ENCODE peak calls at places on chromosomes 16 and 17, in four cellular contexts. X is fibroblast of lung, U is neural progenitor cell, R is prostate gland. N is an unnamed sample.

GRCh38 chr17:9802294-9802693 is 10.9 kb upstream of the DHRS7C start:
- DNase-seq in R (no peak), U (no peak), X (peak; percentile 5), N (no peak)

GRCh38 chr17:64148017-64148631 is 18.2 kb upstream of the ERN1 start:
- DNase-seq in R (no peak), X (peak; percentile 45), U (no peak), N (no peak)

GRCh38 chr16:192686-193085 is 12.4 kb downstream of the HBQ1 start:
- DNase-seq in R (no peak), U (no peak), X (no peak), N (no peak)

GRCh38 chr16:22664132-22664531 is 149.8 kb upstream of the HS3ST2 start:
- DNase-seq in U (no peak), R (no peak), X (no peak), N (no peak)

GRCh38 chr16:72865835-72866234 is 182.1 kb downstream of the ZFHX3 start:
- DNase-seq in R (no peak), U (no peak), X (no peak), N (no peak)

GRCh38 chr16:797120-797420 is 3.5 kb downstream of the GNG13 start:
- DNase-seq in X (no peak), U (no peak), R (no peak), N (no peak)

GRCh38 chr16:83402969-83403368 is 404.8 kb upstream of the HSBP1 start:
- DNase-seq in R (no peak), U (no peak), X (peak; percentile 70), N (no peak)

GRCh38 chr17:81429813-81430510 is 34.7 kb downstream of the BAHCC1 start:
- DNase-seq in R (no peak), U (peak; percentile 83), X (no peak), N (no peak)

GRCh38 chr16:83561876-83562275 is 245.9 kb upstream of the HSBP1 start:
- DNase-seq in R (no peak), U (peak; percentile 63), X (peak; percentile 30), N (no peak)

GRCh38 chr17:43015579-43015978 is 6.6 kb downstream of the VAT1 start:
- DNase-seq in X (no peak), R (no peak), U (no peak), N (no peak)

GRCh38 chr17:77872199-77872598 is 86.3 kb upstream of the TNRC6C start:
- DNase-seq in U (no peak), X (no peak), R (no peak), N (no peak)

GRCh38 chr16:2498531-2499253 is 15.1 kb upstream of the ATP6V0C start:
- DNase-seq in U (no peak), R (peak; percentile 85), X (no peak), N (no peak)

GRCh38 chr17:76103274-76104139 is at the start of gene EXOC7:
- DNase-seq in U (peak; percentile 97), X (peak; percentile 79), R (peak; percentile 90), N (peak; percentile 99)

GRCh38 chr17:78966123-78966813 is 13.5 kb downstream of the LGALS3BP start:
- DNase-seq in U (no peak), R (no peak), X (no peak), N (no peak)

GRCh38 chr16:24151482-24151939 is 104.6 kb upstream of the CACNG3 start:
- DNase-seq in R (no peak), U (peak; percentile 38), X (peak; percentile 85), N (no peak)

GRCh38 chr17:9238340-9239259 is 217.3 kb downstream of the NTN1 start:
- DNase-seq in R (no peak), U (no peak), X (no peak), N (no peak)

DNA sequence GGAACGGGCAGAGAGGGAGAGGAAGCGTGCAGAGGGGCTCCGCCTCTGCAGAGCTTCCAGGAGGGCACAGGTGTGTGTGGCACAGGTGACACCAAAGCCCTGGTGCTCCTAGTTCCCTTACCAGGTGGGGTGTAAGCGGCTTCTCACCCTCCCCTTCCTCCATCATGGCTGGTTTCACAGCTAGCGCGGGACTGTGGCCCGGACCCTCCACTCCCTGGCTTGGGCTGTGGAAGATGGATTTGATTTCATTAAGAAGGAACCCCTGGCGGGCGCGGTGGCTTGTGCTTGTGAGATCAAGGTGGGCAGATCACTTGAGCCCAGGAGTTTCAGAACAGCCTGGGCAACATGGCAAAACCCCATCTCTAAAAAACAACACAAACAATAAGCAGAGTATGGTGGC is 241.2 kb upstream of the GSE1 start:
- DNase-seq in U (no peak), R (no peak), X (no peak), N (no peak)
- H3K4me1 ChIP-seq in U (no peaks in the 10 kb centered on the region), R (peaks cover 11% of the 10 kb centered on the region), X (peaks cover 19% of the 10 kb centered on the region), N (peaks cover 16% of the 10 kb centered on the region)

DNA sequence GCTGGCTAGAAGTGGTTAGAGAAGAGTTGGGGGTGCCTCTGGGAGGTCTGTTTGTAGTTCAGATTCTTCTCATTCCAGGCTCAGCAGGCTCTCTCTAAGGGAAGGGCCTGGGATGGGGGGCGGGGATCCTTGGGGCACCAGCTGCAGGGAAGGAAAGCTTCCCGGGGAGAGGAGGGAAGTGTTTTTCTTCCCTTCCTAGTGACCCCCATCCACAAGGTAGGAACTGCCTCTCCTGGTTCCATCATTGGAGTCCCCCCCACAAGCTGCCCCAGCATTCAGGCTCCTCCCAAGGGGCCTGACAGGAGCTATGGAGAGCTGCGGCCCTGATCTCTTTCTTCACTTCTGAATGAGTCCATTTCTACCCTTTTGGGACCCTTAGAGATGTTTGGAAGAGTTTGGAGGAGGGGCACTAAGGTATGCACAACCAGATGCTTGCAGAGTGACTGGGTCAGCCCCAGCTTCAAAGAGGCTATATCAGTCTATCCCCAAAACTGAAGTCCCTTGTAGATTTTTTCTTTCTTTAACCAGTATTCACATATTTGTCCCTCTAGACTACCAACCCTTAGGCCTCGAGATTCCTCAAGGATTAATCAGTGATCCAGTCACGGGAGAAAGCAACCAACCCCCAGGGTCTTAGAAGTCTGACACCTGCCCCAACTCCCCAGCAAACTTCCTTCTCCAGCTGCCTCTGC is 13.9 kb upstream of the FZD2 start:
- DNase-seq in X (peak; percentile 96), U (peak; percentile 90), R (no peak), N (no peak)
- H3K4me1 ChIP-seq in X (peaks cover 40% of the 10 kb centered on the region), U (peaks cover 91% of the 10 kb centered on the region), R (no peaks in the 10 kb centered on the region), N (peaks cover 4% of the 10 kb centered on the region)

DNA sequence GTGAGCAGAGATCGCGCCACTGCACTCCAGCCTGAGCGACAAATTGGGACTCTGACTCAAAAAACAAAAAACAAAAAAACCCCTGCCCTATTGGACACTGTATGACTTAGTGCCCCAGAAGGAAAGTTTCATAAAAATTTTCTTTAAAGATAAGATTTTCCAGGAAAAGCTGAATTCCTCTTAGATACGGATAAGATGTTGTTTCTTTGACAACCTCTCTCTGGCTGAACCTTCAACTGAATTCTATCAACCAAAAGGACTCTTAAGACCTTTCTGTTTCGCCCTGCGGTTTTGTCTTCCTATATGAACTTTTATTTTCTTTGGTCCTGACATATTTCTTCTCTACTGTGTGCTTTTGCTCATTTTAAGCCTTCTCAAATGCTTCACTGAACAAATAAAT is 35.8 kb downstream of the CPPED1 start:
- DNase-seq in R (no peak), X (peak; percentile 29), U (no peak), N (no peak)
- H3K4me1 ChIP-seq in R (no peaks in the 10 kb centered on the region), X (no peaks in the 10 kb centered on the region), U (peaks cover 9% of the 10 kb centered on the region), N (no peaks in the 10 kb centered on the region)

DNA sequence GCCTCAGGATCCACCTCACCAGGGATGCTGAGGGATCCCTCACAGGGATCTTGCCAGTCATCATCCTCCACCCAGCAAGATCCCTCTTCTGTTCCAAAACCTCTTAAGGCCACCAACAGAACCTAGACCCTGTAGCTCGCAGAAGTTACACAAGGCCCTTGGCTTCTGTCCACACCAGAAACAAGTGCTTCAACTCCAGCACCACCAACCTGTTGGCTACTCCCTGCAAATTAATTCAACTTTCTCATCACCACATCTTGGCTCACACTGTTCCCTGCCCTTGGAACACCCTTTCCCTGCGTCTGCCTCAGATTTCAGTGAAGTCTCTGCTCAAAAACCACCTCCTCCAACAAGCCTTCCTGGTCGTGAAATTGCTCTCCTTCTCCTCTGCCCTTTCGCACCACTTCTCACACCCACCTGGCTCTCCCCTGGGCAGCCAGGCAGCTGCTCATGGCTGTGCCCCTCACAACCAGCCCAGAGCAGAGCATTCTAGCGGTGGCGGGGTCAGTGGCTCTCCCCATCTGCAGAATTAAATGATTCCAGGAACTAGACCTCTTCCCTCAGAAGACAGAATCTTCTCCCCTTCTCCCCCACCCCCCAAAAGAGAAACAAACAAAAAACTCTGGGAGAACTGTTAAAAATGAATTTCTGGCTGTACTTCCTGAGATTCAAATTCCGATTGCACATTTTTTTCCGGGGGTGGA is 1.8 kb downstream of the PLLP start:
- DNase-seq in R (no peak), U (no peak), X (no peak), N (peak; percentile 31)
- H3K4me1 ChIP-seq in R (no peaks in the 10 kb centered on the region), U (no peaks in the 10 kb centered on the region), X (no peaks in the 10 kb centered on the region), N (peaks cover 7% of the 10 kb centered on the region)

GRCh38 chr17:57873261-57874057 is 23.6 kb upstream of the MRPS23 start:
- DNase-seq in R (no peak), U (no peak), X (no peak), N (no peak)

GRCh38 chr17:57874434-57875108 is 24.7 kb upstream of the MRPS23 start:
- DNase-seq in R (no peak), X (peak; percentile 97), U (peak; percentile 88), N (peak; percentile 83)

GRCh38 chr17:57875109-57876022 is 25.5 kb upstream of the MRPS23 start:
- DNase-seq in U (peak; percentile 80), X (peak; percentile 99), R (peak; percentile 52), N (peak; percentile 89)

GRCh38 chr17:57872536-57872935 is 22.7 kb upstream of the MRPS23 start:
- DNase-seq in X (no peak), R (no peak), U (no peak), N (no peak)

GRCh38 chr17:57874058-57874419 is 24.2 kb upstream of the MRPS23 start:
- DNase-seq in X (no peak), U (no peak), R (no peak), N (no peak)
- H3K4me1 ChIP-seq in X (peaks cover 58% of the 10 kb centered on the region), U (peaks cover 27% of the 10 kb centered on the region), R (peaks cover 20% of the 10 kb centered on the region), N (peaks cover 51% of the 10 kb centered on the region)

GRCh38 chr17:30812218-30813177 is 12.0 kb downstream of the CRLF3 start:
- DNase-seq in R (no peak), X (peak; percentile 60), U (no peak), N (no peak)
- H3K4me1 ChIP-seq in R (no peaks in the 10 kb centered on the region), X (no peaks in the 10 kb centered on the region), U (no peaks in the 10 kb centered on the region), N (peaks cover 5% of the 10 kb centered on the region)

DNA sequence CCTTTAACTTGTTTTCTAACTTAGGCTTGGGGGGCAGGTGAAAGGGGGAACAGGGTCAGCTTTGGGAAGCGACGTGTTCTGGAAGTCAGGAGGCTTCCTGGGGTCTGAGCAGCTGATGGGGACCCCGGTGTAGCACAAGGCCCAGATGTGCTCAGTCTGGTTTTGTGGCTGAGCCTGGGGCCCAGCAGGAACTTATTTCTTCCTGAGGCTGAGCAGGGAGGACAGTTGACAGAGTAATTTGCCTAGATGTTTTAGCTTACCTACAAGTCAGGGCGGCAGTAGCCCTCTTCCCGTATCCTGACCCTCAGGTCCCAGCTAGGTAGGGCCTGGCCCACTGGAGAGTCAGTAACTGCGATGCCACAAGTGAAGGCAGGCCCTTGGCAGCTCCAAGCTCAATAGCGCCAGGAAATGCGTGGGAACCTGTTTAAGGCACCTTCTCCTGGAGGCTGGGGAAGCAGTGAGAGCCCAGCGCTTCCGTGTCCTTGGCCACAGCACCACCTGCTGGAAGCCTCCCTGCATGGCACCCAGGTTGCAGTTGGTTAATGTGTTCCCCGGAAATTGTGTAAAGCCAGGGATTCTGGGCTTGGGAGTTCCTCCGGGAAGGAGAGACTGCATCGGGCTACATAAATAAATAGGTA is 5.2 kb downstream of the CCR7 start:
- DNase-seq in X (peak; percentile 89), U (peak; percentile 91), R (peak; percentile 93), N (peak; percentile 85)
- H3K4me1 ChIP-seq in X (peaks cover 25% of the 10 kb centered on the region), U (peaks cover 8% of the 10 kb centered on the region), R (peaks cover 13% of the 10 kb centered on the region), N (peaks cover 15% of the 10 kb centered on the region)

DNA sequence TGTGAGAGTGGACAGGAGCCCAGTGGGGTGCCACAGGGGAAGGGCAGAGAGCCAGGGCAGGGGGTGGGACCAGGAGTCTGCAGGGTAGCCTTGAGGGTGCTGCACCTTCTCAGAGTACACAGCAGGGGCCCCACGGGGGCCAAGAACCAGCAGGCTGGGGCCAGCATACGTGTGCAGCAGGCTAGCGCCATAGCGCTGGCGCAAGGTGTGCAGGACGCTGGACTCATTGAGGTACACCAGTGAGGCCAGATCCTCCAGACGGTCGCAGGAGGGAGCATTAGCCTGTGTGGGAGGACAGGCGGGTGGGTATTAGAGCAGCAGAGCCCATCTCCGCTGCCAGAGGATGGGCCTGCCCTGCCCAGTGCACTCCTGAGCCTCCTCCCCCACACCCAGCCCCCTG is 58.8 kb downstream of the MYO18A start:
- DNase-seq in U (no peak), R (no peak), X (no peak), N (no peak)
- H3K4me1 ChIP-seq in U (peaks cover 3% of the 10 kb centered on the region), R (no peaks in the 10 kb centered on the region), X (no peaks in the 10 kb centered on the region), N (peaks cover 36% of the 10 kb centered on the region)